ENCODE peak calls at places on chromosome 5, in five cellular contexts. M is mesendoderm; F is NCI-H1417; R is fibroblast of the aortic adventitia; Z is activated T-helper 2 cell treated with anti-CD3 and anti-CD28 coated beads, Interferon-gamma antibody, Interleukin-2, Interleukin-4, amounts not matched to agents 10 μg/mL and 5 μg/mL and 100 μg/mL, durations not matched to agents 14 hours and 24 hours and 36 hours. P is an unnamed sample.

GRCh38 chr5:94422819-94423218 is 195.6 kb downstream of the KIAA0825 start:
- DNase-seq in Z (no peak), M (peak; percentile 46), F (peak; percentile 6), R (peak; percentile 27), P (peak; percentile 77)

GRCh38 chr5:169265888-169266287 is 35.1 kb downstream of the SLIT3 start:
- DNase-seq in Z (no peak), R (no peak), F (no peak), M (peak; percentile 67), P (peak; percentile 20)

GRCh38 chr5:142609142-142609541 is 76.7 kb downstream of the FGF1 start:
- DNase-seq in Z (no peak), R (no peak), M (no peak), F (no peak), P (no peak)

GRCh38 chr5:73640861-73641320 is 14.9 kb downstream of the ARHGEF28 start:
- DNase-seq in M (no peak), F (peak; percentile 15), R (peak; percentile 69), Z (no peak), P (no peak)

GRCh38 chr5:34587355-34588241 is 68.5 kb upstream of the RAI14 start:
- DNase-seq in R (peak; percentile 47), F (no peak), Z (no peak), M (peak; percentile 82), P (peak; percentile 91)

GRCh38 chr5:113378960-113379541 is 55.7 kb downstream of the TSSK1B start:
- DNase-seq in Z (peak; percentile 46), M (peak; percentile 79), R (peak; percentile 67), F (peak; percentile 14), P (peak; percentile 65)

GRCh38 chr5:157983906-157984551 is 125.1 kb upstream of the CLINT1 start:
- DNase-seq in R (no peak), Z (no peak), M (no peak), F (no peak), P (no peak)

GRCh38 chr5:61327761-61328753 is 4.0 kb upstream of the ZSWIM6 start:
- DNase-seq in M (peak; percentile 75), R (peak; percentile 86), F (no peak), Z (no peak), P (peak; percentile 97)

GRCh38 chr5:180375955-180376354 is 22.8 kb upstream of the GFPT2 start:
- DNase-seq in R (no peak), M (no peak), Z (no peak), F (no peak), P (no peak)

P was measured in fibroblast of mammary gland.